ENCODE peak calls at places on chromosomes 4 and X, in eight cellular contexts. I, N, P, G, H, Y, Z and R are unnamed samples.

GRCh38 chrX:6120329-6120728 is 108.3 kb downstream of the NLGN4X start:
- DNase-seq in I (no peak), N (no peak), P (no peak), G (no peak), H (no peak), Y (no peak), Z (no peak), R (no peak)

GRCh38 chrX:119503484-119503861 is 35.2 kb downstream of the SLC25A5 start:
- DNase-seq in I (peak; percentile 91), N (peak; percentile 90), P (peak; percentile 72), G (no peak), H (peak; percentile 75), Y (peak; percentile 25), Z (peak; percentile 87), R (peak; percentile 69)

GRCh38 chr4:9983211-9983610 is 38.1 kb downstream of the SLC2A9 start:
- DNase-seq in I (no peak), N (no peak), P (no peak), G (no peak), H (no peak), Y (no peak), Z (no peak), R (no peak)

GRCh38 chr4:75325316-75325715 is 188.9 kb downstream of the RCHY1 start:
- DNase-seq in I (no peak), N (no peak), P (no peak), G (no peak), H (no peak), Y (no peak), Z (no peak), R (no peak)

GRCh38 chrX:132532955-132533354 is 44.1 kb upstream of the MBNL3 start:
- DNase-seq in I (no peak), N (peak; percentile 1), P (no peak), G (no peak), H (no peak), Y (no peak), Z (no peak), R (no peak)

GRCh38 chrX:14916017-14916674 is 42.9 kb downstream of the MOSPD2 start:
- DNase-seq in I (peak; percentile 46), N (peak; percentile 81), P (no peak), G (no peak), H (no peak), Y (no peak), Z (no peak), R (no peak)

GRCh38 chr4:109826719-109827118 is 1.1 kb upstream of the RRH start:
- DNase-seq in I (peak; percentile 55), N (peak; percentile 53), P (no peak), G (no peak), H (no peak), Y (no peak), Z (no peak), R (no peak)

GRCh38 chr4:118270492-118270891 is 82.3 kb downstream of the PRSS12 start:
- DNase-seq in I (peak; percentile 70), N (peak; percentile 77), P (no peak), G (no peak), H (no peak), Y (no peak), Z (no peak), R (no peak)

GRCh38 chrX:120874678-120875557 is 748 bp downstream of the CT47B1 start:
- DNase-seq in I (no peak), N (no peak), P (no peak), G (no peak), H (no peak), Y (no peak), Z (no peak), R (no peak)

GRCh38 chrX:13092455-13092941 is 48.1 kb upstream of the FAM9C start:
- DNase-seq in I (no peak), N (no peak), P (no peak), G (no peak), H (no peak), Y (no peak), Z (peak; percentile 4), R (no peak)

GRCh38 chr4:77007358-77008230 is 58.0 kb downstream of the SEPTIN11 start:
- DNase-seq in I (peak; percentile 92), N (peak; percentile 72), P (no peak), G (no peak), H (no peak), Y (no peak), Z (peak; percentile 38), R (no peak)

GRCh38 chr4:174255790-174256189 is 27.7 kb downstream of the FBXO8 start:
- DNase-seq in I (peak; percentile 72), N (peak; percentile 78), P (no peak), G (no peak), H (no peak), Y (no peak), Z (no peak), R (no peak)

GRCh38 chrX:20029728-20030127 is 38.9 kb upstream of the BCLAF3 start:
- DNase-seq in I (no peak), N (no peak), P (peak; percentile 55), G (peak; percentile 78), H (no peak), Y (no peak), Z (peak; percentile 52), R (no peak)

GRCh38 chrX:20032201-20032600 is 41.3 kb upstream of the BCLAF3 start:
- DNase-seq in I (no peak), N (no peak), P (no peak), G (no peak), H (no peak), Y (no peak), Z (no peak), R (no peak)

GRCh38 chrX:20028588-20028987 is 37.7 kb upstream of the BCLAF3 start:
- DNase-seq in I (no peak), N (no peak), P (no peak), G (peak; percentile 66), H (no peak), Y (no peak), Z (no peak), R (no peak)

GRCh38 chrX:20026278-20026677 is 35.4 kb upstream of the BCLAF3 start:
- DNase-seq in I (peak; percentile 15), N (peak; percentile 35), P (no peak), G (peak; percentile 29), H (no peak), Y (no peak), Z (no peak), R (peak; percentile 3)
- TF ChIP-seq CTCF in I (no peak), N (no peak), P (no peak), G (no peak), H (no peak), Y (no peak), Z (no peak), R (no peak)

GRCh38 chr4:8341691-8342090 is 72.1 kb downstream of the HTRA3 start:
- DNase-seq in I (no peak), N (no peak), P (no peak), G (no peak), H (no peak), Y (no peak), Z (peak; percentile 62), R (no peak)

GRCh38 chr4:8340721-8341680 is 71.4 kb downstream of the HTRA3 start:
- DNase-seq in I (peak; percentile 40), N (peak; percentile 66), P (peak; percentile 48), G (no peak), H (no peak), Y (no peak), Z (peak; percentile 91), R (no peak)

GRCh38 chr4:8343051-8343966 is 73.8 kb downstream of the HTRA3 start:
- DNase-seq in I (no peak), N (no peak), P (no peak), G (no peak), H (no peak), Y (no peak), Z (no peak), R (no peak)

GRCh38 chr4:8343967-8344331 is 74.4 kb downstream of the HTRA3 start:
- DNase-seq in I (no peak), N (no peak), P (no peak), G (no peak), H (no peak), Y (no peak), Z (no peak), R (no peak)

GRCh38 chr4:8342651-8343050 is 73.1 kb downstream of the HTRA3 start:
- DNase-seq in I (no peak), N (no peak), P (no peak), G (no peak), H (no peak), Y (no peak), Z (no peak), R (no peak)
- TF ChIP-seq CTCF in I (peak; percentile 8), N (no peak), P (no peak), G (no peak), H (no peak), Y (no peak), Z (no peak), R (no peak)

GRCh38 chr4:121050251-121050650 is 22.1 kb downstream of the NDNF start:
- DNase-seq in I (no peak), N (peak; percentile 27), P (no peak), G (no peak), H (no peak), Y (no peak), Z (no peak), R (no peak)
- TF ChIP-seq CTCF in I (peak; percentile 12), N (peak; percentile 44), P (peak; percentile 19), G (peak; percentile 10), H (peak; percentile 31), Y (peak; percentile 26), Z (no peak), R (peak; percentile 38)

GRCh38 chrX:17005712-17006372 is 59.4 kb downstream of the REPS2 start:
- DNase-seq in I (peak; percentile 37), N (no peak), P (no peak), G (no peak), H (no peak), Y (no peak), Z (no peak), R (no peak)

GRCh38 chrX:17009856-17010650 is 63.6 kb downstream of the REPS2 start:
- DNase-seq in I (no peak), N (no peak), P (no peak), G (no peak), H (no peak), Y (no peak), Z (no peak), R (no peak)

GRCh38 chrX:17007134-17007768 is 60.8 kb downstream of the REPS2 start:
- DNase-seq in I (peak; percentile 25), N (peak; percentile 32), P (no peak), G (peak; percentile 29), H (no peak), Y (no peak), Z (no peak), R (no peak)
- TF ChIP-seq CTCF in I (no peak), N (peak; percentile 48), P (no peak), G (peak; percentile 33), H (peak; percentile 14), Y (peak; percentile 25), Z (no peak), R (peak; percentile 10)

DNA sequence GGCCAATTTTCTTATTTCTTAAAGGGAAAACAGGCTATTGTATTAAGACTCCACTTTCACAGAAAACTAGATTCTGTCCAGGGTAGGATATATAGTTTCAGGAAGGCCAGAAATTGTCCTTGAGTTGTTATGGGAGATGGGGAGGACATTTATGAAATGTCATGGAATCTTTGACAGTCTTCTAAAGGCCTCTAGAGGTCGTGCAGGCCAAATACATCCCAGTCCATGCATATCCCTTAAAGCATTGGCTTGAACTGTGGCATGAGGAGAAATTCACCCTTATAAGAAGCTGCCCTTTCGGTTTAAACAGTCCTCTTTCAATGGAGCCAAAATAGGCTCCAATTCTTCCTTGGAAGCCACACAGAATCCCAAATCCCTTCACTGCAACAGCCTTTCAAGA is 183.6 kb upstream of the NOCT start:
- DNase-seq in I (no peak), N (no peak), P (no peak), G (no peak), H (no peak), Y (no peak), Z (no peak), R (no peak)
- TF ChIP-seq CTCF in I (no peak), N (no peak), P (no peak), G (no peak), H (peak; percentile 12), Y (no peak), Z (no peak), R (no peak)